ENCODE peak calls at places on chromosome 14, in five cellular contexts. F is fibroblast of mammary gland; H is stimulated activated effector memory CD8-positive, alpha-beta T cell treated with anti-CD3 and anti-CD28 coated beads, Interleukin-12 subunit alpha, Interleukin-12 subunit beta, amount 100 ng/mL, for 72 hours; I is A172; C is GM12892. N is an unnamed sample.
A peak's percentile ranks its signal among the peaks of the same experiment; 100 is the strongest.

GRCh38 chr14:33777651-33778050 is 173.2 kb downstream of the EGLN3 start:
- DNase-seq in I (peak; percentile 11), C (no peak), H (no peak), F (no peak), N (peak; percentile 49)

GRCh38 chr14:59028476-59029202 is 159.8 kb upstream of the DAAM1 start:
- DNase-seq in I (peak; percentile 90), C (peak; percentile 12), H (peak; percentile 51), F (peak; percentile 96), N (peak; percentile 97)

GRCh38 chr14:58072288-58073071 is 79.5 kb downstream of the ARMH4 start:
- DNase-seq in C (peak; percentile 5), H (peak; percentile 60), F (peak; percentile 78), I (peak; percentile 26), N (peak; percentile 76)

GRCh38 chr14:59582845-59583509 is 6.4 kb upstream of the CCDC175 start:
- DNase-seq in F (no peak), I (no peak), C (no peak), H (no peak), N (no peak)

GRCh38 chr14:101828038-101828437 is 66.5 kb downstream of the PPP2R5C start:
- DNase-seq in I (no peak), C (no peak), F (no peak), H (no peak), N (no peak)

GRCh38 chr14:94025720-94026119 is 420 bp upstream of the OTUB2 start:
- DNase-seq in F (no peak), C (no peak), H (no peak), I (no peak), N (peak; percentile 67)

GRCh38 chr14:90758959-90759358 is 57.3 kb downstream of the TTC7B start:
- DNase-seq in C (no peak), I (no peak), F (peak; percentile 67), H (peak; percentile 53), N (peak; percentile 20)

GRCh38 chr14:61610900-61611299 is 84.4 kb upstream of the HIF1A start:
- DNase-seq in F (no peak), I (no peak), H (no peak), C (no peak), N (no peak)

GRCh38 chr14:68792830-68793733 is at the start of gene ZFP36L1:
- DNase-seq in C (no peak), H (peak; percentile 96), I (peak; percentile 89), F (peak; percentile 97), N (peak; percentile 97)

GRCh38 chr14:81565441-81566290 is 32.0 kb upstream of the SEL1L start:
- DNase-seq in H (no peak), C (no peak), I (no peak), F (peak; percentile 18), N (peak; percentile 21)

GRCh38 chr14:73198253-73198652 is 39.1 kb upstream of the PAPLN start:
- DNase-seq in C (no peak), I (no peak), H (no peak), F (no peak), N (no peak)

GRCh38 chr14:99253890-99254289 is 18.1 kb downstream of the BCL11B start:
- DNase-seq in F (no peak), H (no peak), C (no peak), I (no peak), N (no peak)

GRCh38 chr14:103905861-103906456 is 22.3 kb upstream of the TDRD9 start:
- DNase-seq in F (no peak), H (no peak), I (no peak), C (no peak), N (peak; percentile 37)

GRCh38 chr14:34059037-34059924 is 108.4 kb upstream of the EGLN3 start:
- DNase-seq in C (no peak), F (no peak), H (no peak), I (no peak), N (no peak)

GRCh38 chr14:39339003-39339402 is 93.2 kb downstream of the FBXO33 start:
- DNase-seq in F (no peak), C (no peak), I (peak; percentile 51), H (no peak), N (no peak)

GRCh38 chr14:46574976-46575375 is 76.6 kb downstream of the RPL10L start:
- DNase-seq in I (no peak), F (no peak), H (no peak), C (no peak), N (no peak)

GRCh38 chr14:67112344-67112743 is 76.9 kb upstream of the GARIN2 start:
- DNase-seq in I (no peak), C (no peak), F (no peak), H (no peak), N (no peak)

GRCh38 chr14:73944432-73945158 is 5.3 kb downstream of the FAM161B start:
- DNase-seq in F (no peak), I (no peak), C (no peak), H (no peak), N (no peak)

GRCh38 chr14:24408764-24409163 is 10.0 kb downstream of the NYNRIN start:
- DNase-seq in F (no peak), C (no peak), H (no peak), I (no peak), N (no peak)

GRCh38 chr14:69675877-69676416 is 64.6 kb downstream of the SUSD6 start:
- DNase-seq in C (no peak), F (no peak), I (no peak), H (peak; percentile 67), N (no peak)

GRCh38 chr14:36553650-36554260 is 28.7 kb downstream of the NKX2-8 start:
- DNase-seq in H (no peak), I (peak; percentile 25), C (no peak), F (peak; percentile 54), N (peak; percentile 66)

GRCh38 chr14:69666112-69666511 is 54.7 kb downstream of the SUSD6 start:
- DNase-seq in H (no peak), C (no peak), F (peak; percentile 40), I (no peak), N (no peak)

GRCh38 chr14:79842270-79842669 is 369.0 kb downstream of the DIO2 start:
- DNase-seq in I (peak; percentile 75), C (no peak), H (no peak), F (peak; percentile 91), N (peak; percentile 25)